ENCODE peak calls at places on chromosomes 16 and 17, in five cellular contexts. G is COR-L47, L is left ventricle myocardium inferior, P is vagina, K is WTC11. B is an unnamed sample.

GRCh38 chr16:56610609-56611111 is 2.3 kb downstream of the MT2A start:
- DNase-seq in G (no peak), L (no peak), P (no peak), K (no peak), B (no peak)

GRCh38 chr17:27565874-27566672 is 64.9 kb upstream of the LGALS9 start:
- DNase-seq in G (no peak), L (no peak), P (no peak), K (no peak), B (no peak)

GRCh38 chr16:66422366-66422765 is 4.7 kb upstream of the BEAN1 start:
- DNase-seq in G (no peak), L (no peak), P (no peak), K (no peak), B (peak)

GRCh38 chr17:54900457-54901229 is at the start of gene TOM1L1:
- DNase-seq in G (peak), L (peak), P (no peak), K (peak), B (peak)

GRCh38 chr16:24430937-24431760 is 108.2 kb upstream of the RBBP6 start:
- DNase-seq in G (no peak), L (no peak), P (no peak), K (no peak), B (no peak)

GRCh38 chr16:15966420-15967222 is 17.2 kb downstream of the ABCC1 start:
- DNase-seq in G (no peak), L (no peak), P (no peak), K (no peak), B (no peak)

GRCh38 chr16:3180445-3180878 is 7.5 kb upstream of the OR1F1 start:
- DNase-seq in G (no peak), L (no peak), P (no peak), K (peak), B (no peak)

GRCh38 chr16:14957576-14958322 is 17.1 kb upstream of the PDXDC1 start:
- DNase-seq in G (no peak), L (no peak), P (no peak), K (no peak), B (no peak)

GRCh38 chr17:68221786-68222185 is 26.1 kb upstream of the AMZ2 start:
- DNase-seq in G (no peak), L (no peak), P (no peak), K (no peak), B (no peak)

GRCh38 chr16:23280483-23280967 is 21.6 kb upstream of the SCNN1B start:
- DNase-seq in G (peak), L (no peak), P (no peak), K (no peak), B (no peak)

GRCh38 chr16:391885-392335 is 5.1 kb upstream of the NME4 start:
- DNase-seq in G (peak), L (no peak), P (no peak), K (peak), B (no peak)

GRCh38 chr16:74752756-74753155 is 21.9 kb downstream of the FA2H start:
- DNase-seq in G (no peak), L (no peak), P (no peak), K (no peak), B (no peak)